ENCODE peak calls at places on chromosomes 1 and 21, in seven cellular contexts. A is lower lobe of right lung, Z is A549, M is PC-9, D is fibroblast of lung, R is IMR-90, T is cardiac fibroblast. B is an unnamed sample.

GRCh38 chr1:31769720-31770390 is 5.7 kb upstream of the ADGRB2 start:
- DNase-seq in A (no peak), Z (no peak), M (no peak), D (no peak), R (no peak), T (no peak), B (no peak)

GRCh38 chr1:205199090-205199930 is 12.2 kb downstream of the DSTYK start:
- DNase-seq in A (no peak), Z (no peak), M (no peak), D (peak; percentile 21), R (peak; percentile 70), T (peak; percentile 25), B (no peak)

GRCh38 chr1:172628416-172628815 is 30.5 kb upstream of the FASLG start:
- DNase-seq in A (no peak), Z (no peak), M (no peak), D (peak; percentile 39), R (peak; percentile 79), T (no peak), B (no peak)

GRCh38 chr21:31397515-31397926 is 53.5 kb upstream of the TIAM1 start:
- DNase-seq in A (no peak), Z (no peak), M (no peak), D (peak; percentile 12), R (no peak), T (no peak), B (peak; percentile 64)

GRCh38 chr1:53553734-53554509 is 94.7 kb downstream of the DMRTB1 start:
- DNase-seq in A (peak; percentile 28), Z (no peak), M (no peak), D (no peak), R (no peak), T (no peak), B (no peak)

GRCh38 chr1:17071794-17072193 is 18.0 kb upstream of the SDHB start:
- DNase-seq in A (no peak), Z (no peak), M (no peak), D (no peak), R (no peak), T (no peak), B (no peak)

GRCh38 chr1:201461783-201462441 is 7.1 kb downstream of the PHLDA3 start:
- DNase-seq in A (peak; percentile 86), Z (peak; percentile 90), M (peak; percentile 97), D (peak; percentile 99), R (peak; percentile 99), T (peak; percentile 99), B (peak; percentile 90)

GRCh38 chr1:3054474-3054873 is 14.5 kb upstream of the PRDM16 start:
- DNase-seq in A (no peak), Z (no peak), M (no peak), D (no peak), R (no peak), T (no peak), B (no peak)

GRCh38 chr1:211606327-211606913 is 27.5 kb upstream of the SLC30A1 start:
- DNase-seq in A (no peak), Z (no peak), M (peak; percentile 64), D (no peak), R (no peak), T (no peak), B (no peak)

GRCh38 chr1:226730064-226730463 is 9.0 kb downstream of the ITPKB start:
- DNase-seq in A (no peak), Z (no peak), M (no peak), D (no peak), R (no peak), T (no peak), B (no peak)

GRCh38 chr1:62476525-62477219 is 39.8 kb downstream of the USP1 start:
- DNase-seq in A (no peak), Z (no peak), M (no peak), D (no peak), R (no peak), T (no peak), B (no peak)

GRCh38 chr1:168498159-168498609 is 45.6 kb downstream of the XCL2 start:
- DNase-seq in A (no peak), Z (no peak), M (no peak), D (peak; percentile 65), R (peak; percentile 56), T (peak; percentile 29), B (no peak)

GRCh38 chr1:64980745-64981601 is 14.6 kb upstream of the JAK1 start:
- DNase-seq in A (no peak), Z (no peak), M (no peak), D (peak; percentile 35), R (peak; percentile 41), T (peak; percentile 39), B (no peak)

GRCh38 chr1:174871886-174872285 is 127.9 kb upstream of the CACYBP start:
- DNase-seq in A (no peak), Z (no peak), M (peak; percentile 82), D (peak; percentile 78), R (no peak), T (no peak), B (no peak)

GRCh38 chr1:35278886-35279554 is 10.5 kb downstream of the ZMYM4 start:
- DNase-seq in A (no peak), Z (no peak), M (no peak), D (peak; percentile 50), R (peak; percentile 29), T (no peak), B (no peak)

GRCh38 chr1:31637915-31638673 is 6.6 kb downstream of the PEF1 start:
- DNase-seq in A (no peak), Z (no peak), M (no peak), D (no peak), R (no peak), T (no peak), B (no peak)

GRCh38 chr1:41073971-41074370 is 52.4 kb upstream of the SLFNL1 start:
- DNase-seq in A (no peak), Z (peak; percentile 21), M (no peak), D (peak; percentile 75), R (peak; percentile 79), T (peak; percentile 79), B (no peak)

DNA sequence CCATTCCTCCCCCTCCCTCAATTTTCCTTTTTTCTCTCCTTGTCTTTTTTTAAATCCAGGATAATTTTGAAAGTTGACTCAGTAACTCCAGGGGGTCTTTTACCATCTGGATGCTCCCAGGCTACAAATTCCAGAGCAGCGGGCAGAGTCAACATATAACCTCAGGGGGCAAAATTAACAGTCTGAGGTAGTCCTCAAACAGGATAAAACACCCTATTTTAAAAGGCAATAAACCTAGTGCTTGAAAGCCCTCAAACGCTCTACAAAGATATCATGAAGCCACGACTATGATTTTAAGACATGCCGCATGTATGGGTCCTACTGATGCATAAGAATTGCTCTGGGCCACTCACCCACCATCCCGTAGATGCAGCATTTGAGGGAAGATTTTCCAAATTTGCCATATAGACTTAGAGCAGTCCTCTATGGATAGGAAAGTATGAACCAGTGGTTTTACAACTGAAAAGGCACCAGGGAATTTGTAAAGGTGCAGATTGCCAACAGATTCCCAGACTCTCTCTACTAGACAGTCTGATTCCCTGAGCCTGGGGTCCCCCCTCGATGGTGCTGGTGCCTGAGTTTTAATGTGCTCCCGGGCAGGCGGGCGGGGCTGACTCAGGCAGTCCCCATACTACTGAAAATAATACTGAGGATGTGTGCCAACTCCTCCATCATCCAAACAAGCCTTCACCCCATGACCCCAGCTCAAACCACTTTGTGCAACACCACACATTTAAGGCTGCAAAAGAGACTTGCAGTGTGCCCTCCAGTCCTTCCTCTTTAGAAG is 37.2 kb downstream of the PTPN14 start:
- DNase-seq in A (no peak), Z (no peak), M (no peak), D (peak; percentile 78), R (peak; percentile 80), T (peak; percentile 53), B (no peak)
- H3K4me3 ChIP-seq in A (no peak overlapping the region), Z (no peak overlapping the region), M (no peak overlapping the region), D (no peak overlapping the region), R (no peak overlapping the region), T (no peak overlapping the region), B (no peak overlapping the region)

GRCh38 chr1:114959423-114959822 is 70.2 kb upstream of the TSHB start:
- DNase-seq in A (no peak), Z (no peak), M (no peak), D (no peak), R (no peak), T (no peak), B (no peak)

GRCh38 chr1:114956570-114956969 is 73.1 kb upstream of the TSHB start:
- DNase-seq in A (no peak), Z (peak; percentile 16), M (no peak), D (peak; percentile 1), R (no peak), T (peak; percentile 17), B (no peak)
- TF ChIP-seq CTCF in A (no peak), Z (no peak), M (peak; percentile 60), D (peak; percentile 6), R (peak; percentile 20), T (peak; percentile 18), B (no peak)

DNA sequence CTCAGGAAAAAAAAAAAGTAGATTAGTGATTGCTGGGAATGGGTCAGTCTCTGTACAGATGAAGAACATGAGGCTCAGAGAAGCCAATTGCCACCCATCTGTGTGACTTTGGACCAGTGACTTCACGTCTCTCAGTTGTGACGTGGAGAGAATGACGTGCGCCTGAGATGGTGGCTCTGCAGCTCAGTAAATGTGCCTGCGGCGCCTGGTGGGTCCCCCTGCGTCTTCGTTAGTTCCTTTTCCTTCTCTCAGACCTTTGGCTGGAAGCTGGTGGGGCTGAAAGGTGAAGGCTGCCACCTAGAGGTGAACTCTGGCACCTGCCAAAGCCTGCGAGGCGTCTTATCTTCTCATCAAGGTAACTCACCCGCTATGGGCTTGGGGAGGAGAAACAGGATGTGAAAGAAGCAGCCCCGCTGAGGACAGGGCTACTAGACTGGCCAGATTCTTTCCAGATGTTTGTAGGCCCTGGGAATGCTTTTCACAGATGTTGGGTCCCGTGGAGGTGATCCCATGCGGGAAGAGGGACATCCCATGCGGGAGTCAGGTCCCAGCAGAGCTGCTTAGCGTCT is 8.7 kb upstream of the E2F2 start:
- DNase-seq in A (peak; percentile 90), Z (peak; percentile 92), M (peak; percentile 85), D (peak; percentile 81), R (peak; percentile 88), T (peak; percentile 95), B (peak; percentile 97)
- H3K4me3 ChIP-seq in A (peak overlapping the region; percentile 9), Z (no peak overlapping the region), M (peak overlapping the region; percentile 30), D (no peak overlapping the region), R (no peak overlapping the region), T (no peak overlapping the region), B (no peak overlapping the region)

GRCh38 chr1:184559117-184559713 is 172.4 kb downstream of the C1orf21 start:
- DNase-seq in A (no peak), Z (no peak), M (no peak), D (no peak), R (no peak), T (no peak), B (no peak)

GRCh38 chr1:184567016-184567415 is 180.2 kb downstream of the C1orf21 start:
- DNase-seq in A (no peak), Z (no peak), M (no peak), D (peak; percentile 12), R (no peak), T (no peak), B (no peak)

GRCh38 chr1:184562801-184563200 is 176.0 kb downstream of the C1orf21 start:
- DNase-seq in A (no peak), Z (no peak), M (no peak), D (no peak), R (no peak), T (no peak), B (no peak)

GRCh38 chr1:184567648-184568047 is 180.8 kb downstream of the C1orf21 start:
- DNase-seq in A (no peak), Z (no peak), M (no peak), D (peak; percentile 88), R (peak; percentile 11), T (peak; percentile 23), B (no peak)

DNA sequence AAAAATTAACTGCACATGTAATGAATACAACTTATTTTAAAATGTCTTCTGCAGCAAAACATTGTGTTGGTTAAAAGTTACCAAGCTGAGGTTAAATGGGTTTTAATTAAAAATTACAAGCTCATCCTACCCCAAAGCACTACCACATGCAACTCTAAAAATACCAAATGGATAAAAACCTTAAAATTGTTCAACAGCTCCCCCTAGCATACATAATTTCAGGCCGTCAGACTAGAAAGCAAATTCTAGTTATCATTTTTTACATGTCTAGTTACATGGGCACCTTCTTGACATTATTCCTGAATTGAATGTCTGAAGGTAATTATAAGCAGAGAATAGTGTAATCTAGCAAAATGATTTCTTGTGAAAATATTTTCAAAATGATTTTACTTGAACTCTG is 176.5 kb downstream of the C1orf21 start:
- DNase-seq in A (no peak), Z (peak; percentile 16), M (no peak), D (peak; percentile 13), R (peak; percentile 40), T (peak; percentile 64), B (no peak)
- TF ChIP-seq CTCF in A (peak; percentile 62), Z (peak; percentile 49), M (peak; percentile 60), D (peak; percentile 65), R (peak; percentile 66), T (peak; percentile 53), B (no peak)